ENCODE peak calls at places on chromosomes 16 and 17, in seven cellular contexts. P is central memory CD8-positive, alpha-beta T cell; G is activated naive CD8-positive, alpha-beta T cell treated with anti-CD3 and anti-CD28 coated beads, Interleukin-2, amount 10 ng/mL, durations not matched to agents 7 days and 5 days; R is upper lobe of right lung; K is naive thymus-derived CD8-positive, alpha-beta T cell; Y is sciatic nerve; E is T-cell. D is an unnamed sample.

GRCh38 chr17:42814633-42815399 is 9.3 kb downstream of the BECN1 start:
- ATAC-seq in G (no peak), R (peak; percentile 80), P (no peak), K (no peak), E (no peak), Y (peak; percentile 90), D (peak; percentile 48)

GRCh38 chr17:33112763-33113162 is 121.1 kb downstream of the SPACA3 start:
- ATAC-seq in K (no peak), E (no peak), R (no peak), Y (no peak), G (no peak), P (no peak), D (peak; percentile 51)

GRCh38 chr17:29079433-29079832 is 36.5 kb downstream of the PIPOX start:
- ATAC-seq in E (no peak), R (no peak), K (no peak), P (no peak), G (no peak), Y (no peak), D (no peak)

GRCh38 chr17:66542183-66542966 is 240.0 kb downstream of the PRKCA start:
- ATAC-seq in G (peak; percentile 95), R (peak; percentile 52), P (peak; percentile 85), E (peak; percentile 86), Y (no peak), K (peak; percentile 76), D (no peak)

GRCh38 chr17:82775033-82775823 is 23.4 kb downstream of the TBCD start:
- ATAC-seq in G (peak; percentile 84), K (peak; percentile 91), R (peak; percentile 87), P (peak; percentile 94), E (peak; percentile 56), Y (peak; percentile 65), D (peak; percentile 66)

GRCh38 chr16:14244344-14245010 is 173.4 kb downstream of the MRTFB start:
- ATAC-seq in G (no peak), P (no peak), R (no peak), Y (no peak), E (no peak), K (no peak), D (no peak)

GRCh38 chr17:77211681-77212080 is 70.9 kb downstream of the SEC14L1 start:
- ATAC-seq in P (no peak), E (no peak), R (no peak), Y (no peak), G (no peak), K (no peak), D (no peak)

GRCh38 chr17:36544049-36544319 is 735 bp upstream of the GGNBP2 start:
- ATAC-seq in G (no peak), P (no peak), E (no peak), K (no peak), Y (peak; percentile 13), R (peak; percentile 1), D (no peak)

GRCh38 chr17:37312137-37312923 is 63.5 kb upstream of the C17orf78 start:
- ATAC-seq in P (no peak), G (no peak), K (no peak), R (no peak), E (no peak), Y (no peak), D (no peak)

GRCh38 chr17:72843591-72843990 is 248.9 kb downstream of the SLC39A11 start:
- ATAC-seq in P (no peak), Y (no peak), E (no peak), G (no peak), R (no peak), K (no peak), D (no peak)

GRCh38 chr17:9644910-9645751 is at the start of gene USP43:
- ATAC-seq in K (peak; percentile 70), G (peak; percentile 70), R (peak; percentile 91), P (peak; percentile 24), Y (no peak), E (peak; percentile 63), D (no peak)

GRCh38 chr16:3690991-3691720 is 26.2 kb downstream of the TRAP1 start:
- ATAC-seq in E (no peak), Y (peak; percentile 56), G (no peak), R (no peak), P (no peak), K (no peak), D (peak; percentile 14)

GRCh38 chr17:39213852-39214251 is 11.9 kb downstream of the STAC2 start:
- ATAC-seq in P (no peak), Y (no peak), K (no peak), E (no peak), R (peak; percentile 62), G (no peak), D (no peak)

GRCh38 chr16:56513972-56514371 is 5.9 kb downstream of the BBS2 start:
- ATAC-seq in G (peak; percentile 78), E (peak; percentile 84), R (peak; percentile 91), K (peak; percentile 93), Y (peak; percentile 78), P (peak; percentile 80), D (peak; percentile 60)

GRCh38 chr17:67881083-67881482 is 55.8 kb downstream of the BPTF start:
- ATAC-seq in R (no peak), E (no peak), P (no peak), Y (no peak), K (no peak), G (no peak), D (no peak)

GRCh38 chr17:76644995-76645394 is 1.4 kb upstream of the ST6GALNAC1 start:
- ATAC-seq in Y (no peak), K (no peak), E (no peak), R (peak; percentile 41), G (no peak), P (no peak), D (no peak)

GRCh38 chr17:78771758-78772382 is 10.2 kb downstream of the CYTH1 start:
- ATAC-seq in K (peak; percentile 18), R (no peak), P (no peak), G (peak; percentile 13), Y (no peak), E (peak; percentile 21), D (no peak)

GRCh38 chr16:15694499-15694898 is 44.5 kb downstream of the NDE1 start:
- ATAC-seq in K (no peak), R (no peak), Y (no peak), E (no peak), G (no peak), P (no peak), D (no peak)

GRCh38 chr16:29804020-29804419 is 2.3 kb upstream of the MAZ start:
- ATAC-seq in G (no peak), R (no peak), Y (no peak), P (no peak), E (no peak), K (no peak), D (no peak)

GRCh38 chr16:52914428-52914827 is 138.3 kb downstream of the CHD9NB start:
- ATAC-seq in R (no peak), G (no peak), P (no peak), E (no peak), K (no peak), Y (no peak), D (no peak)

GRCh38 chr16:50778284-50779163 is 36.6 kb downstream of the CYLD start:
- ATAC-seq in R (no peak), P (no peak), Y (no peak), E (no peak), G (peak; percentile 30), K (no peak), D (no peak)

GRCh38 chr17:78506454-78507309 is 70.5 kb downstream of the DNAH17 start:
- ATAC-seq in K (no peak), E (no peak), P (no peak), R (no peak), G (no peak), Y (no peak), D (no peak)

D was measured in gastroesophageal sphincter.